ENCODE peak calls at places on chromosomes 16 and 17, in five cellular contexts. F, B, Y, P and A are unnamed samples.

GRCh38 chr16:3659200-3659599 is 4.7 kb downstream of the DNASE1 start:
- DNase-seq in F (no peak), B (peak; percentile 80), Y (no peak), P (no peak), A (no peak)

GRCh38 chr16:31022574-31023251 is 10.6 kb upstream of the STX4 start:
- DNase-seq in F (no peak), B (no peak), Y (no peak), P (no peak), A (no peak)

GRCh38 chr16:77462894-77463293 is 28.1 kb upstream of the ADAMTS18 start:
- DNase-seq in F (no peak), B (no peak), Y (no peak), P (no peak), A (no peak)

GRCh38 chr17:64190468-64190867 is 60.5 kb upstream of the ERN1 start:
- DNase-seq in F (no peak), B (no peak), Y (no peak), P (no peak), A (no peak)

GRCh38 chr17:13557077-13557476 is 44.7 kb downstream of the HS3ST3A1 start:
- DNase-seq in F (no peak), B (peak; percentile 53), Y (no peak), P (peak; percentile 41), A (no peak)

GRCh38 chr17:43389022-43389947 is 9.5 kb upstream of the ARL4D start:
- DNase-seq in F (no peak), B (peak; percentile 86), Y (peak; percentile 89), P (no peak), A (peak; percentile 94)

GRCh38 chr17:17781591-17782424 is 55.0 kb downstream of the SREBF1 start:
- DNase-seq in F (no peak), B (peak; percentile 62), Y (no peak), P (no peak), A (no peak)

GRCh38 chr17:8226536-8227237 is 16.3 kb upstream of the AURKB start:
- DNase-seq in F (no peak), B (peak; percentile 93), Y (peak; percentile 60), P (peak; percentile 78), A (peak; percentile 76)

GRCh38 chr17:17398188-17398927 is 78.4 kb upstream of the MED9 start:
- DNase-seq in F (no peak), B (peak; percentile 69), Y (no peak), P (no peak), A (no peak)

GRCh38 chr16:85350973-85351372 is 238.7 kb upstream of the CIBAR2 start:
- DNase-seq in F (no peak), B (peak; percentile 94), Y (peak; percentile 91), P (peak; percentile 92), A (no peak)

GRCh38 chr17:48011405-48012150 is 26.0 kb downstream of the COPZ2 start:
- DNase-seq in F (no peak), B (peak; percentile 56), Y (no peak), P (no peak), A (peak; percentile 66)

GRCh38 chr16:66188786-66189725 is 177.4 kb upstream of the CDH5 start:
- DNase-seq in F (no peak), B (peak; percentile 91), Y (no peak), P (peak; percentile 63), A (no peak)

GRCh38 chr16:70590722-70591438 is 55.5 kb upstream of the IL34 start:
- DNase-seq in F (no peak), B (no peak), Y (no peak), P (no peak), A (no peak)

GRCh38 chr17:48603959-48604769 is 622 bp downstream of the HOXB6 start:
- DNase-seq in F (no peak), B (no peak), Y (no peak), P (no peak), A (peak; percentile 45)

GRCh38 chr16:21274172-21274726 is 3.8 kb downstream of the CRYM start:
- DNase-seq in F (no peak), B (no peak), Y (no peak), P (no peak), A (no peak)

GRCh38 chr16:29714972-29715371 is 30.8 kb downstream of the C16orf54 start:
- DNase-seq in F (no peak), B (no peak), Y (no peak), P (no peak), A (no peak)

GRCh38 chr16:15650019-15650697 is at the start of gene NDE1:
- DNase-seq in F (peak; percentile 92), B (peak; percentile 91), Y (peak; percentile 95), P (peak; percentile 56), A (peak; percentile 98)

GRCh38 chr17:77815127-77815905 is 143.2 kb upstream of the TNRC6C start:
- DNase-seq in F (no peak), B (no peak), Y (peak; percentile 16), P (no peak), A (peak; percentile 27)

GRCh38 chr17:81691608-81692007 is 7.8 kb downstream of the HGS start:
- DNase-seq in F (no peak), B (no peak), Y (no peak), P (no peak), A (no peak)

GRCh38 chr17:35390663-35391062 is 17.2 kb upstream of the SLFN11 start:
- DNase-seq in F (no peak), B (peak; percentile 69), Y (no peak), P (no peak), A (no peak)

GRCh38 chr17:82795615-82796014 is 43.8 kb downstream of the TBCD start:
- DNase-seq in F (no peak), B (no peak), Y (peak; percentile 79), P (no peak), A (peak; percentile 80)

GRCh38 chr16:65781363-65781762 is 585.1 kb upstream of the CDH5 start:
- DNase-seq in F (no peak), B (peak; percentile 36), Y (no peak), P (no peak), A (no peak)

GRCh38 chr17:13477180-13477611 is 124.5 kb downstream of the HS3ST3A1 start:
- DNase-seq in F (no peak), B (peak; percentile 26), Y (no peak), P (no peak), A (no peak)

GRCh38 chr16:81143921-81144471 is 47.8 kb upstream of the GCSH start:
- DNase-seq in F (no peak), B (no peak), Y (no peak), P (no peak), A (no peak)

GRCh38 chr17:36722121-36722902 is 120.9 kb downstream of the MRM1 start:
- DNase-seq in F (no peak), B (peak; percentile 65), Y (peak; percentile 74), P (no peak), A (peak; percentile 94)

GRCh38 chr17:81909966-81910839 is 996 bp downstream of the PCYT2 start:
- DNase-seq in F (no peak), B (no peak), Y (no peak), P (no peak), A (peak; percentile 77)

GRCh38 chr17:16288860-16289571 is 64.3 kb downstream of the CENPV start:
- DNase-seq in F (no peak), B (peak; percentile 12), Y (no peak), P (no peak), A (no peak)

GRCh38 chr17:46931596-46931995 is 8.6 kb downstream of the GOSR2 start:
- DNase-seq in F (no peak), B (no peak), Y (no peak), P (no peak), A (no peak)

GRCh38 chr17:74430706-74431567 is 951 bp upstream of the GPRC5C start:
- DNase-seq in F (no peak), B (peak; percentile 96), Y (peak; percentile 90), P (no peak), A (peak; percentile 81)

GRCh38 chr16:78543066-78543465 is 443.6 kb downstream of the WWOX start:
- DNase-seq in F (no peak), B (no peak), Y (no peak), P (no peak), A (no peak)

GRCh38 chr17:49871211-49871610 is 23.3 kb upstream of the TAC4 start:
- DNase-seq in F (no peak), B (no peak), Y (no peak), P (no peak), A (no peak)

GRCh38 chr17:66786101-66786500 is 48.8 kb upstream of the CACNG5 start:
- DNase-seq in F (no peak), B (no peak), Y (no peak), P (no peak), A (no peak)

GRCh38 chr17:48545022-48545376 is at the start of gene HOXB2:
- DNase-seq in F (no peak), B (peak; percentile 67), Y (no peak), P (no peak), A (no peak)

GRCh38 chr17:79981090-79981489 is 54.6 kb downstream of the TBC1D16 start:
- DNase-seq in F (no peak), B (no peak), Y (peak; percentile 15), P (no peak), A (peak; percentile 51)

GRCh38 chr17:22692801-22693171 is 1000.5 kb downstream of the KCNJ18 start:
- DNase-seq in F (no peak), B (no peak), Y (no peak), P (no peak), A (no peak)

GRCh38 chr16:72658888-72659717 is 388.8 kb downstream of the ZFHX3 start:
- DNase-seq in F (no peak), B (peak; percentile 26), Y (no peak), P (no peak), A (no peak)
- H3K4me3 ChIP-seq in F (no peak overlapping the region), B (no peak overlapping the region), Y (no peak overlapping the region), P (no peak overlapping the region), A (no peak overlapping the region)

DNA sequence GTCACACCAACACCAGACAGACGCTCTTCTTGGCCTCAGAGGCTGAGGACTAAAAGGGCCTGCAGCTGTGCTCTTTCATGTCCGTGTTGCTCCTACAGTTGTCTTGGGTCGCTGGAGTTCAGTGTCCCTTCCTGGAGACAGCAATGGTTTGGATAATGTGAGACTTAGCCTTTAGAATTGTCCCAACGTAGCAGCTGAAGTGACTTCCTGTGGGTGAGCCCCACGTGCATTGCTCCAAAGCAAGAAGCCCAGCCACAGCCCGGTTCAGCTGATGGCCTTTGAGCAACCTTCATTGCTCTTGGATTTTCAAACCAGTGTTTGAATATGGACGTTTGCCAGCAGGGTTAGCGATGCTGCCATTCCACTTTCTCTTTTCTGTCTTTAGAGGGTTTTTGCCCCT is 19.8 kb downstream of the TMEM11 start:
- DNase-seq in F (no peak), B (peak; percentile 17), Y (no peak), P (no peak), A (no peak)
- H3K4me3 ChIP-seq in F (no peak overlapping the region), B (no peak overlapping the region), Y (no peak overlapping the region), P (no peak overlapping the region), A (no peak overlapping the region)

GRCh38 chr16:2472488-2472864 is 1.4 kb downstream of the NTN3 start:
- DNase-seq in F (no peak), B (no peak), Y (no peak), P (no peak), A (no peak)

GRCh38 chr16:2472885-2473284 is 1.8 kb downstream of the NTN3 start:
- DNase-seq in F (no peak), B (no peak), Y (no peak), P (no peak), A (no peak)

GRCh38 chr16:2473999-2474876 is 689 bp upstream of the TBC1D24 start:
- DNase-seq in F (no peak), B (peak; percentile 39), Y (peak; percentile 69), P (no peak), A (peak; percentile 90)

GRCh38 chr16:2474877-2475412 is at the start of gene TBC1D24:
- DNase-seq in F (peak; percentile 66), B (peak; percentile 86), Y (peak; percentile 89), P (no peak), A (peak; percentile 97)

GRCh38 chr16:2473425-2473926 is 1.5 kb upstream of the TBC1D24 start:
- DNase-seq in F (no peak), B (no peak), Y (no peak), P (no peak), A (peak; percentile 83)
- H3K4me3 ChIP-seq in F (peak overlapping the region; percentile 70), B (peak overlapping the region; percentile 99), Y (peak overlapping the region; percentile 84), P (peak overlapping the region; percentile 31), A (peak overlapping the region; percentile 64)

GRCh38 chr17:34139996-34140395 is 115.1 kb upstream of the CCL2 start:
- DNase-seq in F (no peak), B (no peak), Y (no peak), P (no peak), A (no peak)
- H3K4me3 ChIP-seq in F (no peak overlapping the region), B (no peak overlapping the region), Y (no peak overlapping the region), P (no peak overlapping the region), A (no peak overlapping the region)